ENCODE peak calls at places on chromosome 18, in ten cellular contexts. One of them, this sample, is unnamed.

GRCh38 chr18:48408111-48408726 is 964 bp downstream of the ZBTB7C start:
- DNase-seq in brain pericyte: peak; percentile 8
- DNase-seq in NAMALWA: no peak
- DNase-seq in HFF-Myc: no peak
- DNase-seq in RCC 7860: no peak
- DNase-seq in cardiac fibroblast: no peak
- DNase-seq in EH: no peak
- DNase-seq in B cell: peak; percentile 3
- DNase-seq in HS-27A: no peak
- DNase-seq in amniotic epithelial cell: no peak
- DNase-seq in this sample: no peak

GRCh38 chr18:48133675-48134251 is 203.3 kb upstream of the SMAD2 start:
- DNase-seq in brain pericyte: no peak
- DNase-seq in NAMALWA: no peak
- DNase-seq in HFF-Myc: no peak
- DNase-seq in RCC 7860: no peak
- DNase-seq in cardiac fibroblast: peak; percentile 15
- DNase-seq in EH: no peak
- DNase-seq in B cell: no peak
- DNase-seq in HS-27A: no peak
- DNase-seq in amniotic epithelial cell: no peak
- DNase-seq in this sample: no peak

GRCh38 chr18:741931-742512 is 29.6 kb upstream of the ENOSF1 start:
- DNase-seq in brain pericyte: no peak
- DNase-seq in NAMALWA: peak; percentile 69
- DNase-seq in HFF-Myc: peak; percentile 10
- DNase-seq in RCC 7860: peak; percentile 38
- DNase-seq in cardiac fibroblast: peak; percentile 71
- DNase-seq in EH: peak; percentile 57
- DNase-seq in B cell: peak; percentile 22
- DNase-seq in HS-27A: peak; percentile 1
- DNase-seq in amniotic epithelial cell: peak; percentile 43
- DNase-seq in this sample: no peak

GRCh38 chr18:78082776-78083175 is 833.1 kb downstream of the GALR1 start:
- DNase-seq in brain pericyte: no peak
- DNase-seq in NAMALWA: no peak
- DNase-seq in HFF-Myc: no peak
- DNase-seq in RCC 7860: no peak
- DNase-seq in cardiac fibroblast: no peak
- DNase-seq in EH: no peak
- DNase-seq in B cell: no peak
- DNase-seq in HS-27A: no peak
- DNase-seq in amniotic epithelial cell: no peak
- DNase-seq in this sample: no peak

GRCh38 chr18:73669299-73669698 is 478.3 kb downstream of the FBXO15 start:
- DNase-seq in brain pericyte: peak; percentile 49
- DNase-seq in NAMALWA: no peak
- DNase-seq in HFF-Myc: no peak
- DNase-seq in RCC 7860: no peak
- DNase-seq in cardiac fibroblast: peak; percentile 68
- DNase-seq in EH: peak; percentile 81
- DNase-seq in B cell: no peak
- DNase-seq in HS-27A: no peak
- DNase-seq in amniotic epithelial cell: peak; percentile 34
- DNase-seq in this sample: no peak

GRCh38 chr18:79523221-79523737 is 127.5 kb downstream of the NFATC1 start:
- DNase-seq in brain pericyte: no peak
- DNase-seq in NAMALWA: peak; percentile 62
- DNase-seq in HFF-Myc: no peak
- DNase-seq in RCC 7860: no peak
- DNase-seq in cardiac fibroblast: no peak
- DNase-seq in EH: no peak
- DNase-seq in B cell: peak; percentile 54
- DNase-seq in HS-27A: no peak
- DNase-seq in amniotic epithelial cell: no peak
- DNase-seq in this sample: peak; percentile 14

GRCh38 chr18:58755304-58756010 is 84.2 kb downstream of the MALT1 start:
- DNase-seq in brain pericyte: no peak
- DNase-seq in NAMALWA: no peak
- DNase-seq in HFF-Myc: no peak
- DNase-seq in RCC 7860: no peak
- DNase-seq in cardiac fibroblast: no peak
- DNase-seq in EH: peak; percentile 55
- DNase-seq in B cell: no peak
- DNase-seq in HS-27A: no peak
- DNase-seq in amniotic epithelial cell: no peak
- DNase-seq in this sample: no peak

GRCh38 chr18:12586956-12587355 is 71.0 kb downstream of the SPIRE1 start:
- DNase-seq in brain pericyte: no peak
- DNase-seq in NAMALWA: no peak
- DNase-seq in HFF-Myc: no peak
- DNase-seq in RCC 7860: no peak
- DNase-seq in cardiac fibroblast: no peak
- DNase-seq in EH: no peak
- DNase-seq in B cell: no peak
- DNase-seq in HS-27A: no peak
- DNase-seq in amniotic epithelial cell: no peak
- DNase-seq in this sample: no peak

GRCh38 chr18:3015203-3015590 is 2.3 kb upstream of the LPIN2 start:
- DNase-seq in brain pericyte: no peak
- DNase-seq in NAMALWA: no peak
- DNase-seq in HFF-Myc: peak; percentile 58
- DNase-seq in RCC 7860: peak; percentile 55
- DNase-seq in cardiac fibroblast: peak; percentile 81
- DNase-seq in EH: peak; percentile 74
- DNase-seq in B cell: no peak
- DNase-seq in HS-27A: peak; percentile 52
- DNase-seq in amniotic epithelial cell: peak; percentile 84
- DNase-seq in this sample: no peak

GRCh38 chr18:6866552-6866951 is 137.0 kb downstream of the ARHGAP28 start:
- DNase-seq in brain pericyte: no peak
- DNase-seq in NAMALWA: no peak
- DNase-seq in HFF-Myc: no peak
- DNase-seq in RCC 7860: no peak
- DNase-seq in cardiac fibroblast: no peak
- DNase-seq in EH: no peak
- DNase-seq in B cell: no peak
- DNase-seq in HS-27A: no peak
- DNase-seq in amniotic epithelial cell: no peak
- DNase-seq in this sample: no peak

GRCh38 chr18:38243291-38243690 is 677.7 kb upstream of the CELF4 start:
- DNase-seq in brain pericyte: no peak
- DNase-seq in NAMALWA: no peak
- DNase-seq in HFF-Myc: no peak
- DNase-seq in RCC 7860: peak; percentile 34
- DNase-seq in cardiac fibroblast: no peak
- DNase-seq in EH: no peak
- DNase-seq in B cell: no peak
- DNase-seq in HS-27A: no peak
- DNase-seq in amniotic epithelial cell: no peak
- DNase-seq in this sample: no peak

GRCh38 chr18:78730564-78731422 is 248.8 kb upstream of the SALL3 start:
- DNase-seq in brain pericyte: no peak
- DNase-seq in NAMALWA: no peak
- DNase-seq in HFF-Myc: no peak
- DNase-seq in RCC 7860: no peak
- DNase-seq in cardiac fibroblast: no peak
- DNase-seq in EH: no peak
- DNase-seq in B cell: no peak
- DNase-seq in HS-27A: no peak
- DNase-seq in amniotic epithelial cell: no peak
- DNase-seq in this sample: peak; percentile 23

GRCh38 chr18:45324489-45325111 is 290.7 kb upstream of the SLC14A2 start:
- DNase-seq in brain pericyte: no peak
- DNase-seq in NAMALWA: no peak
- DNase-seq in HFF-Myc: no peak
- DNase-seq in RCC 7860: no peak
- DNase-seq in cardiac fibroblast: peak; percentile 94
- DNase-seq in EH: peak; percentile 18
- DNase-seq in B cell: no peak
- DNase-seq in HS-27A: no peak
- DNase-seq in amniotic epithelial cell: peak; percentile 69
- DNase-seq in this sample: no peak

GRCh38 chr18:74633652-74634352 is 36.1 kb downstream of the ZNF407 start:
- DNase-seq in brain pericyte: no peak
- DNase-seq in NAMALWA: no peak
- DNase-seq in HFF-Myc: no peak
- DNase-seq in RCC 7860: no peak
- DNase-seq in cardiac fibroblast: no peak
- DNase-seq in EH: peak; percentile 52
- DNase-seq in B cell: no peak
- DNase-seq in HS-27A: no peak
- DNase-seq in amniotic epithelial cell: no peak
- DNase-seq in this sample: no peak

GRCh38 chr18:32769242-32770180 is 3.3 kb downstream of the KLHL14 start:
- DNase-seq in brain pericyte: no peak
- DNase-seq in NAMALWA: peak; percentile 55
- DNase-seq in HFF-Myc: no peak
- DNase-seq in RCC 7860: no peak
- DNase-seq in cardiac fibroblast: no peak
- DNase-seq in EH: no peak
- DNase-seq in B cell: peak; percentile 56
- DNase-seq in HS-27A: no peak
- DNase-seq in amniotic epithelial cell: no peak
- DNase-seq in this sample: no peak

GRCh38 chr18:21820811-21821143 is 80.2 kb downstream of the MIB1 start:
- DNase-seq in brain pericyte: no peak
- DNase-seq in NAMALWA: no peak
- DNase-seq in HFF-Myc: no peak
- DNase-seq in RCC 7860: no peak
- DNase-seq in cardiac fibroblast: no peak
- DNase-seq in EH: no peak
- DNase-seq in B cell: no peak
- DNase-seq in HS-27A: no peak
- DNase-seq in amniotic epithelial cell: no peak
- DNase-seq in this sample: no peak